ENCODE peak calls at places on chromosomes 1 and 21, in six cellular contexts. Y is HepG2, S is GM12878, V is H1, E is K562, G is HCT116. D is an unnamed sample.

GRCh38 chr1:204092632-204093420 is 19.9 kb downstream of the SOX13 start:
- DNase-seq in Y (no peak), S (no peak), V (no peak), E (no peak), G (no peak), D (no peak)

GRCh38 chr1:166083887-166084286 is 82.9 kb downstream of the FAM78B start:
- DNase-seq in Y (no peak), S (peak; percentile 60), V (no peak), E (no peak), G (no peak), D (no peak)

GRCh38 chr1:218464871-218465270 is 119.7 kb downstream of the TGFB2 start:
- DNase-seq in Y (no peak), S (no peak), V (no peak), E (no peak), G (no peak), D (no peak)

GRCh38 chr1:151486557-151486956 is 24.6 kb upstream of the CGN start:
- DNase-seq in Y (no peak), S (no peak), V (no peak), E (no peak), G (no peak), D (no peak)

GRCh38 chr21:33207471-33208149 is 22.1 kb upstream of the IFNAR2 start:
- DNase-seq in Y (no peak), S (no peak), V (peak; percentile 13), E (no peak), G (no peak), D (no peak)

GRCh38 chr1:199758626-199759255 is 268.8 kb upstream of the NR5A2 start:
- DNase-seq in Y (no peak), S (no peak), V (no peak), E (no peak), G (peak; percentile 42), D (no peak)

GRCh38 chr1:10814954-10815862 is 18.8 kb upstream of the CASZ1 start:
- DNase-seq in Y (peak; percentile 28), S (no peak), V (no peak), E (no peak), G (no peak), D (peak; percentile 27)

GRCh38 chr1:177847843-177848242 is 122.0 kb downstream of the SEC16B start:
- DNase-seq in Y (no peak), S (no peak), V (no peak), E (no peak), G (no peak), D (no peak)

GRCh38 chr1:193774536-193775323 is 588.3 kb upstream of the B3GALT2 start:
- DNase-seq in Y (no peak), S (no peak), V (no peak), E (no peak), G (no peak), D (no peak)

GRCh38 chr1:164671597-164672327 is 112.8 kb downstream of the PBX1 start:
- DNase-seq in Y (no peak), S (no peak), V (no peak), E (no peak), G (no peak), D (no peak)

GRCh38 chr1:223011230-223011856 is 131.7 kb downstream of the TLR5 start:
- DNase-seq in Y (no peak), S (no peak), V (no peak), E (no peak), G (no peak), D (no peak)

GRCh38 chr1:231970684-231971083 is 344.1 kb downstream of the DISC1 start:
- DNase-seq in Y (no peak), S (no peak), V (no peak), E (no peak), G (no peak), D (no peak)

GRCh38 chr1:64031191-64031590 is 172.2 kb upstream of the UBE2U start:
- DNase-seq in Y (no peak), S (no peak), V (no peak), E (no peak), G (no peak), D (no peak)

GRCh38 chr1:196317535-196318522 is 290.4 kb downstream of the KCNT2 start:
- DNase-seq in Y (peak; percentile 21), S (no peak), V (no peak), E (no peak), G (peak; percentile 32), D (peak; percentile 50)

GRCh38 chr21:43609501-43610340 is 49.6 kb downstream of the HSF2BP start:
- DNase-seq in Y (peak; percentile 89), S (no peak), V (no peak), E (no peak), G (no peak), D (no peak)

GRCh38 chr1:53327183-53327941 is 508 bp downstream of the LRP8 start:
- DNase-seq in Y (peak; percentile 15), S (no peak), V (peak; percentile 76), E (peak; percentile 60), G (no peak), D (peak; percentile 36)

GRCh38 chr1:74467786-74468377 is 44.5 kb downstream of the LRRC53 start:
- DNase-seq in Y (no peak), S (no peak), V (no peak), E (no peak), G (no peak), D (no peak)

GRCh38 chr1:74468982-74469603 is 43.3 kb downstream of the LRRC53 start:
- DNase-seq in Y (peak; percentile 48), S (no peak), V (no peak), E (peak; percentile 15), G (peak; percentile 18), D (peak; percentile 52)

GRCh38 chr1:74464037-74464436 is 48.4 kb downstream of the LRRC53 start:
- DNase-seq in Y (no peak), S (no peak), V (no peak), E (no peak), G (no peak), D (no peak)

GRCh38 chr1:74463301-74463988 is 49.0 kb downstream of the LRRC53 start:
- DNase-seq in Y (no peak), S (peak; percentile 9), V (no peak), E (no peak), G (no peak), D (no peak)

GRCh38 chr1:74465193-74465681 is 47.2 kb downstream of the LRRC53 start:
- DNase-seq in Y (no peak), S (no peak), V (no peak), E (no peak), G (no peak), D (no peak)
- TF ChIP-seq ZNF274 in Y (no peak), S (no peak), V (no peak), E (no peak), G (no peak), D (no peak)

GRCh38 chr1:201487742-201488141 is 18.8 kb upstream of the PHLDA3 start:
- DNase-seq in Y (no peak), S (no peak), V (no peak), E (no peak), G (no peak), D (no peak)

GRCh38 chr1:201490708-201491131 is 16.2 kb downstream of the CSRP1 start:
- DNase-seq in Y (no peak), S (no peak), V (no peak), E (no peak), G (no peak), D (no peak)

GRCh38 chr1:201488817-201489581 is 17.9 kb downstream of the CSRP1 start:
- DNase-seq in Y (no peak), S (no peak), V (no peak), E (no peak), G (peak; percentile 68), D (no peak)

GRCh38 chr1:201491896-201492511 is 14.9 kb downstream of the CSRP1 start:
- DNase-seq in Y (no peak), S (no peak), V (no peak), E (no peak), G (no peak), D (no peak)

DNA sequence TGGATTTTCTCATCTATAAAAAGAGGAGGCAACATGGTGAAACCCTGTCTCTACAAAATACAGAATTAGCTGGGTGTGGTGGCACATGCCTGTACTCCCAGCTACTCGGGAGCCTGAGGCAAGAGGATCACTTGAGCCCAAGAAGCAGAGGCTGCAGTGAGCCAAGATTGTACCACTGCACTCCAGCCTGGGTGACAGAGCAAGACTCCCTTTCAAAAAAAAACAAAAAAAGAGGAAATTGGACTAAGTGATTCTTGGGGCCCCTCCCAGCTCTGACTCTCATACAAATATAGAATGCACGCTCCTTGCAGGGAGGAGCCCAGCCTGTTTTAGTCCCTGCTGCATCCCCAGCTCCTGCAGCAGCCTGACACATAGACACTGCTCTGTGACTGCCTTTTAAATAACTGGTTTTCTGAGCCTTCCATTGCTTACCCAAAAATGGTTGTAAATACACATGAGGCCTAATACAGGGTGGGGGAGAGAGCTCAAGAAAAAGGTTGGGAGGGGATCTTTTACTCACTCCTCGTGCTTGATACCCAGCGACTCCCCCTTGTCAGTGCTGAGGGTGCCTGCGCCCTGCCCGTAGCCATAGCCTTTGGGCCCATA is 17.2 kb downstream of the CSRP1 start:
- DNase-seq in Y (no peak), S (no peak), V (no peak), E (no peak), G (no peak), D (no peak)
- H3K36me3 ChIP-seq in Y (peaks cover 15% of the 10 kb centered on the region), S (peaks cover 5% of the 10 kb centered on the region), V (no peaks in the 10 kb centered on the region), E (no peaks in the 10 kb centered on the region), G (no peaks in the 10 kb centered on the region), D (peaks cover 17% of the 10 kb centered on the region)

GRCh38 chr1:147611021-147611426 is 59.3 kb downstream of the ACP6 start:
- DNase-seq in Y (no peak), S (peak; percentile 48), V (no peak), E (no peak), G (no peak), D (no peak)

GRCh38 chr1:147609358-147609757 is 61.0 kb downstream of the ACP6 start:
- DNase-seq in Y (no peak), S (no peak), V (no peak), E (no peak), G (no peak), D (no peak)

GRCh38 chr1:147613506-147613905 is 56.8 kb downstream of the ACP6 start:
- DNase-seq in Y (no peak), S (no peak), V (no peak), E (no peak), G (no peak), D (no peak)

GRCh38 chr1:147611587-147611986 is 58.7 kb downstream of the ACP6 start:
- DNase-seq in Y (no peak), S (no peak), V (no peak), E (no peak), G (no peak), D (no peak)

DNA sequence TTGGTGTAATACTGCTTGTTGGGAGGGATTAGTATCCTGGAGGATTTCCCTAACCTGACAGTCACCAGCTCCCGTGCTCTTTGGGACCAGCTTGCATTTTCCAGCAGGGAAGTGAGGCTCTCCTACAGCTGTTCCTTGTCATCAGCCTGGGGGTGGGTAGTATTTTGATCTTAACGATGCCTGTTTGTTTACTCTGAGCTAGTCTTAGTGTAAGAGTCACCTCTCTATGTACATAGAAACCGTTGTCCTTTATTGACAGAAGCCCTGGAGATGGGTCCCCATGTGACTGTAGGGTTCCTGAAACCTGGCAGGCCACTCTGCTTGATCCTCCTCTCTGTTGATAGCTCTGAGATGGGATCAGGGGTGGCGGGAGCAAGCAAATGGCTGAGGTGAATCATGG is 58.0 kb downstream of the ACP6 start:
- DNase-seq in Y (peak; percentile 88), S (no peak), V (no peak), E (no peak), G (no peak), D (no peak)
- TF ChIP-seq ZNF274 in Y (no peak), S (no peak), V (no peak), E (no peak), G (no peak), D (no peak)

DNA sequence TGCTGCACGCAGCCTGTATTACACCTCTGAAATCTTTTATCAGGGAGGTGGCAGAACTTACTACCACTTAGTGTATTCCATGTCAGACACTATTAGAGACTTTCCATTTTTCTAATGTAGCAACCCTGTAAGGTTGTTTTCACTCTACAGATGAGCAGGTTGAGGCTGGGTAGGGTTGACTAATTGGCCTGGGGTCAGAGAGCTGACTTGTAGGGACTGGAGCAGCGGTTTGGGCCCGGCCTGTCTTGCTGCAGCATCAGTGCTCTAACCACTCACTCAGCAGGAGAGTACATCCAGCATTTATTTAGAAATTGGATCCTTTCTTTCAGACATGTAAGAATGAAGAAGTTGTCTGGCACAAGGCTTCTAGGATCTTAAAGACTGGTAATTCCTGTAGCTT is 25.7 kb upstream of the NBL1 start:
- DNase-seq in Y (no peak), S (no peak), V (no peak), E (no peak), G (no peak), D (no peak)
- H3K36me3 ChIP-seq in Y (no peaks in the 10 kb centered on the region), S (peaks cover 4% of the 10 kb centered on the region), V (no peaks in the 10 kb centered on the region), E (peaks cover 60% of the 10 kb centered on the region), G (peaks cover 5% of the 10 kb centered on the region), D (peaks cover 22% of the 10 kb centered on the region)

D was measured in NT2/D1.